ENCODE peak calls at places on chromosome 9, in five cellular contexts. V is C1 segment of cervical spinal cord; I is T47D; T is central memory CD8-positive, alpha-beta T cell; G is fibroblast of pulmonary artery. H is an unnamed sample.

GRCh38 chr9:34675874-34676273 is 13.4 kb upstream of the CCL27 start:
- DNase-seq in G (peak; percentile 65), I (no peak), V (no peak), T (no peak), H (no peak)

GRCh38 chr9:104903609-104904008 is 24.3 kb downstream of the ABCA1 start:
- DNase-seq in G (no peak), I (no peak), T (no peak), V (no peak), H (no peak)

GRCh38 chr9:129398101-129398795 is 220.2 kb upstream of the IER5L start:
- DNase-seq in V (no peak), T (no peak), I (no peak), G (no peak), H (no peak)

GRCh38 chr9:68509689-68510088 is 31.0 kb downstream of the TMEM252 start:
- DNase-seq in I (no peak), V (no peak), T (no peak), G (no peak), H (no peak)

GRCh38 chr9:2496934-2497333 is 124.7 kb upstream of the VLDLR start:
- DNase-seq in I (no peak), V (no peak), T (no peak), G (no peak), H (no peak)

GRCh38 chr9:134991808-134992754 is 74.4 kb upstream of the FCN1 start:
- DNase-seq in T (no peak), V (no peak), G (no peak), I (no peak), H (no peak)

GRCh38 chr9:16368425-16369087 is 501.9 kb downstream of the BNC2 start:
- DNase-seq in G (no peak), I (peak; percentile 75), V (no peak), T (no peak), H (no peak)

GRCh38 chr9:33044677-33045282 is 19.7 kb downstream of the DNAJA1 start:
- DNase-seq in G (peak; percentile 22), T (no peak), I (peak; percentile 41), V (no peak), H (peak; percentile 67)

GRCh38 chr9:19703702-19704101 is 85.1 kb downstream of the SLC24A2 start:
- DNase-seq in G (no peak), I (no peak), T (no peak), V (no peak), H (no peak)

GRCh38 chr9:127027694-127028093 is 94.7 kb downstream of the ANGPTL2 start:
- DNase-seq in T (no peak), I (no peak), V (no peak), G (no peak), H (no peak)

GRCh38 chr9:131656356-131657030 is 83.4 kb downstream of the RAPGEF1 start:
- DNase-seq in V (no peak), G (no peak), I (no peak), T (peak; percentile 51), H (no peak)

GRCh38 chr9:37575921-37576721 is at the start of gene FBXO10:
- DNase-seq in I (peak; percentile 52), G (peak; percentile 70), V (peak; percentile 48), T (no peak), H (peak; percentile 91)

GRCh38 chr9:95581900-95582299 is 65.1 kb upstream of the PTCH1 start:
- DNase-seq in G (no peak), V (no peak), T (no peak), I (no peak), H (no peak)

GRCh38 chr9:136143215-136144001 is 24.7 kb upstream of the TMEM250 start:
- DNase-seq in V (no peak), G (peak; percentile 31), T (no peak), I (peak; percentile 72), H (peak; percentile 89)

GRCh38 chr9:5425006-5425628 is 12.6 kb downstream of the PLGRKT start:
- DNase-seq in V (no peak), G (peak; percentile 42), T (no peak), I (peak; percentile 65), H (peak; percentile 31)

GRCh38 chr9:99474186-99474585 is 252.1 kb downstream of the SEC61B start:
- DNase-seq in T (no peak), I (no peak), G (no peak), V (no peak), H (no peak)

GRCh38 chr9:109499631-109500120 is 1.6 kb upstream of the PTPN3 start:
- DNase-seq in G (peak; percentile 26), I (peak; percentile 84), T (no peak), V (no peak), H (peak; percentile 82)

GRCh38 chr9:130890869-130891698 is 5.5 kb downstream of the QRFP start:
- DNase-seq in I (no peak), V (no peak), T (no peak), G (no peak), H (no peak)

GRCh38 chr9:70574222-70574837 is 159.9 kb upstream of the KLF9 start:
- DNase-seq in I (no peak), V (no peak), G (peak; percentile 56), T (no peak), H (no peak)

GRCh38 chr9:98503867-98504800 is 204.6 kb downstream of the GABBR2 start:
- DNase-seq in I (no peak), T (no peak), G (no peak), V (no peak), H (no peak)

GRCh38 chr9:16316406-16316805 is 554.1 kb downstream of the BNC2 start:
- DNase-seq in T (no peak), G (no peak), V (no peak), I (no peak), H (no peak)

GRCh38 chr9:95462419-95463121 is 54.2 kb downstream of the PTCH1 start:
- DNase-seq in I (no peak), T (peak; percentile 50), G (peak; percentile 87), V (peak; percentile 21), H (peak; percentile 23)

GRCh38 chr9:121765021-121765950 is 113.9 kb downstream of the DAB2IP start:
- DNase-seq in G (peak; percentile 54), T (no peak), V (no peak), I (peak; percentile 96), H (peak; percentile 52)

GRCh38 chr9:68999393-69000105 is 14.4 kb downstream of the PRKACG start:
- DNase-seq in T (peak; percentile 29), V (peak; percentile 36), G (peak; percentile 77), I (peak; percentile 75), H (peak; percentile 79)

GRCh38 chr9:93326654-93327053 is 124.8 kb upstream of the FAM120A start:
- DNase-seq in G (no peak), V (no peak), I (no peak), T (no peak), H (no peak)

GRCh38 chr9:91176426-91176825 is 185.3 kb downstream of the AUH start:
- DNase-seq in V (no peak), T (no peak), G (no peak), I (no peak), H (no peak)

GRCh38 chr9:116721411-116721810 is 34.3 kb downstream of the TRIM32 start:
- DNase-seq in V (no peak), T (no peak), G (no peak), I (no peak), H (no peak)

GRCh38 chr9:33105939-33106338 is 29.5 kb upstream of the SMU1 start:
- DNase-seq in G (no peak), V (no peak), I (no peak), T (no peak), H (no peak)

GRCh38 chr9:13688990-13689600 is 409.6 kb upstream of the MPDZ start:
- DNase-seq in I (peak; percentile 44), V (no peak), T (no peak), G (peak; percentile 68), H (no peak)

GRCh38 chr9:37667706-37668672 is 17.2 kb downstream of the FRMPD1 start:
- DNase-seq in I (no peak), V (no peak), T (no peak), G (no peak), H (peak; percentile 56)